ENCODE peak calls at places on chromosomes 3 and 15, in seven cellular contexts. T, K, O, U, Y, V and J are unnamed samples.
A peak's percentile ranks its signal among the peaks of the same experiment; 100 is the strongest.

GRCh38 chr3:42692667-42693529 is 7.6 kb downstream of the KLHL40 start:
- DNase-seq in T (no peak), K (peak; percentile 49), O (no peak), U (no peak), Y (no peak), V (peak; percentile 60), J (no peak)

GRCh38 chr3:46852839-46853355 is 10.3 kb downstream of the MYL3 start:
- DNase-seq in T (peak; percentile 10), K (no peak), O (no peak), U (no peak), Y (no peak), V (peak; percentile 41), J (no peak)

GRCh38 chr3:34292605-34293300 is 494.3 kb downstream of the PDCD6IP start:
- DNase-seq in T (no peak), K (no peak), O (no peak), U (no peak), Y (no peak), V (no peak), J (no peak)

GRCh38 chr15:41566121-41566885 is 7.3 kb downstream of the TYRO3 start:
- DNase-seq in T (peak; percentile 12), K (no peak), O (no peak), U (no peak), Y (no peak), V (peak; percentile 29), J (no peak)

GRCh38 chr3:184491867-184492615 is 69.5 kb upstream of the EPHB3 start:
- DNase-seq in T (peak; percentile 57), K (no peak), O (no peak), U (no peak), Y (no peak), V (no peak), J (no peak)

GRCh38 chr3:169836058-169836941 is 23.6 kb upstream of the LRRC34 start:
- DNase-seq in T (no peak), K (no peak), O (peak; percentile 26), U (peak; percentile 27), Y (peak; percentile 27), V (no peak), J (peak; percentile 53)

GRCh38 chr3:111721702-111722205 is 126.6 kb upstream of the ZBED2 start:
- DNase-seq in T (no peak), K (no peak), O (no peak), U (no peak), Y (no peak), V (no peak), J (no peak)

GRCh38 chr3:106566277-106566676 is 697.5 kb upstream of the CBLB start:
- DNase-seq in T (no peak), K (no peak), O (no peak), U (no peak), Y (peak; percentile 20), V (no peak), J (peak; percentile 53)

GRCh38 chr3:184558726-184559125 is 2.9 kb upstream of the EPHB3 start:
- DNase-seq in T (no peak), K (no peak), O (no peak), U (no peak), Y (no peak), V (peak; percentile 18), J (no peak)

GRCh38 chr3:57735405-57735804 is 20.7 kb upstream of the SLMAP start:
- DNase-seq in T (no peak), K (no peak), O (no peak), U (no peak), Y (no peak), V (no peak), J (no peak)

GRCh38 chr15:40764766-40765136 is 883 bp downstream of the GCHFR start:
- DNase-seq in T (no peak), K (no peak), O (no peak), U (no peak), Y (no peak), V (no peak), J (no peak)

GRCh38 chr3:184460276-184460675 is 80.4 kb downstream of the CHRD start:
- DNase-seq in T (no peak), K (peak; percentile 28), O (no peak), U (no peak), Y (no peak), V (no peak), J (no peak)

GRCh38 chr15:52652286-52652685 is 26.9 kb downstream of the ATOSA start:
- DNase-seq in T (no peak), K (no peak), O (no peak), U (no peak), Y (no peak), V (no peak), J (no peak)

GRCh38 chr3:154584041-154584440 is 154.1 kb upstream of the GPR149 start:
- DNase-seq in T (no peak), K (no peak), O (no peak), U (peak; percentile 1), Y (no peak), V (no peak), J (no peak)

GRCh38 chr15:31266712-31267111 is 59.9 kb upstream of the KLF13 start:
- DNase-seq in T (peak; percentile 71), K (peak; percentile 63), O (no peak), U (no peak), Y (no peak), V (peak; percentile 89), J (no peak)

GRCh38 chr3:171417813-171418212 is 42.4 kb downstream of the TNIK start:
- DNase-seq in T (no peak), K (no peak), O (peak; percentile 91), U (peak; percentile 79), Y (no peak), V (no peak), J (no peak)

GRCh38 chr3:192794216-192794615 is 66.9 kb upstream of the FGF12 start:
- DNase-seq in T (no peak), K (no peak), O (no peak), U (no peak), Y (no peak), V (no peak), J (no peak)

DNA sequence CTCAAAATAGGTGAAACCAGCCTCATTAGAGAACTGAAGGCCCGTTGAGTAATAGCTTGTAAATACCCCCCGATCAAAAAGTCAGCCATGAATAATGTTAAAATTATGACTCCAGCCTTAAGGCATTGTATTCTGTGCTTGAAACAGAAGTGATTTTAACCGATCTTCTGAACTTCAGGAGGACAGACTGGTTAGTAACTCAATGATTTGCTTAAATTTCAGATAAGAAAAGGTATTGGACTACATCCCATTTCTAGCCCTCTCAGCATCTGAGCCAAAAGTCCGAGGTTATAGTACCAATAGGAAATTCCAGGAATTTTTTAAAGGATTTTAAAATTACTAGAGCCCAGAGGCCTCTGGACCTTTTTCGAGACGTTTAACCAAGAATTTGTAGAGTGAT is 67.7 kb upstream of the FGF12 start:
- DNase-seq in T (no peak), K (no peak), O (peak; percentile 32), U (no peak), Y (no peak), V (no peak), J (no peak)
- TF ChIP-seq CTCF in T (no peak), K (no peak), O (no peak), U (no peak), Y (no peak), V (no peak), J (no peak)

GRCh38 chr15:69462493-69463181 is 10.0 kb downstream of the RPLP1 start:
- DNase-seq in T (peak; percentile 96), K (peak; percentile 98), O (peak; percentile 99), U (peak; percentile 98), Y (peak; percentile 83), V (peak; percentile 98), J (peak; percentile 88)

GRCh38 chr15:69460481-69460880 is 7.9 kb downstream of the RPLP1 start:
- DNase-seq in T (no peak), K (no peak), O (no peak), U (no peak), Y (no peak), V (no peak), J (no peak)

GRCh38 chr15:69463182-69463756 is 10.7 kb downstream of the RPLP1 start:
- DNase-seq in T (no peak), K (no peak), O (no peak), U (no peak), Y (no peak), V (no peak), J (no peak)

GRCh38 chr15:69459063-69459462 is 6.4 kb downstream of the RPLP1 start:
- DNase-seq in T (no peak), K (no peak), O (no peak), U (peak; percentile 45), Y (no peak), V (no peak), J (no peak)

DNA sequence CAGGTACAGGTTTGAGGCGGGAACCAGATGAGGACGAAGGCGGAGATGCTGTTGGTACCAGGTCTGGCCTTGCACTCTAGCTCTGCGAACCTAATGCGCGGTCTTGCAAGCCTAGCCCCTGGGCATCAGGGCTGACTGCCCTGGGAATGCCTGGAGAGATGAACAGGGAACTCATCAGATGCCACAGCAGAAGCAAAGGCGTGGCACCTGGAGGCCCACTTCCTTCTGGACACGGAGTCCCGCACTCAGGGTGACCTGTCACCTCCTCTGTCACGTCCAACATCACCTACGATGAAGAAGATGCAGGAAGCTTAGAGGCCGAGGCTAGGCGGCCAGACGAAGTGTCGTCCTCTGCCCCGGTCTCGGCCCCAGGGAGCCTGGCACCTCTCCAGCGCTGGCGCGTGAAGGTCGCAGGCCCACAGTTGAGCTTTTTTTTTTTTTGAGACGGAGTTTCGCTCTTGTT is 9.4 kb downstream of the RPLP1 start:
- DNase-seq in T (peak; percentile 65), K (no peak), O (no peak), U (no peak), Y (no peak), V (peak; percentile 86), J (no peak)
- H3K4me3 ChIP-seq in T (peak overlapping the region; percentile 19), K (peak overlapping the region; percentile 56), O (peak overlapping the region; percentile 42), U (peak overlapping the region; percentile 65), Y (peak overlapping the region; percentile 62), V (peak overlapping the region; percentile 53), J (peak overlapping the region; percentile 57)

GRCh38 chr3:122679467-122680291 is 960 bp upstream of the PARP14 start:
- DNase-seq in T (peak; percentile 63), K (peak; percentile 72), O (peak; percentile 16), U (peak; percentile 9), Y (no peak), V (peak; percentile 79), J (no peak)
- TF ChIP-seq CTCF in T (no peak), K (no peak), O (no peak), U (no peak), Y (no peak), V (no peak), J (no peak)

GRCh38 chr15:88484781-88485246 is 17.3 kb downstream of the MRPS11 start:
- DNase-seq in T (no peak), K (no peak), O (peak; percentile 30), U (peak; percentile 81), Y (no peak), V (no peak), J (no peak)
- H3K4me3 ChIP-seq in T (no peak overlapping the region), K (no peak overlapping the region), O (no peak overlapping the region), U (no peak overlapping the region), Y (no peak overlapping the region), V (no peak overlapping the region), J (no peak overlapping the region)